ENCODE peak calls at places on chromosome 16, in six cellular contexts. One of them, this sample, is unnamed.

GRCh38 chr16:20397468-20398074 is 7.0 kb downstream of the PDILT start:
- DNase-seq in progenitor cell of endocrine pancreas: no peak
- DNase-seq in ELR: no peak
- DNase-seq in astrocyte of the hippocampus: no peak
- DNase-seq in T-helper 1 cell: no peak
- DNase-seq in COR-L47: no peak
- DNase-seq in this sample: no peak

GRCh38 chr16:275786-276232 is at the start of gene RGS11:
- DNase-seq in progenitor cell of endocrine pancreas: no peak
- DNase-seq in ELR: no peak
- DNase-seq in astrocyte of the hippocampus: no peak
- DNase-seq in T-helper 1 cell: no peak
- DNase-seq in COR-L47: no peak
- DNase-seq in this sample: no peak

GRCh38 chr16:27403601-27403992 is 1.6 kb downstream of the IL21R start:
- DNase-seq in progenitor cell of endocrine pancreas: no peak
- DNase-seq in ELR: no peak
- DNase-seq in astrocyte of the hippocampus: no peak
- DNase-seq in T-helper 1 cell: no peak
- DNase-seq in COR-L47: no peak
- DNase-seq in this sample: no peak

GRCh38 chr16:72602499-72602898 is 430.5 kb upstream of the PMFBP1 start:
- DNase-seq in progenitor cell of endocrine pancreas: no peak
- DNase-seq in ELR: no peak
- DNase-seq in astrocyte of the hippocampus: no peak
- DNase-seq in T-helper 1 cell: no peak
- DNase-seq in COR-L47: no peak
- DNase-seq in this sample: no peak

GRCh38 chr16:28569011-28569410 is 15.3 kb downstream of the SGF29 start:
- DNase-seq in progenitor cell of endocrine pancreas: no peak
- DNase-seq in ELR: peak
- DNase-seq in astrocyte of the hippocampus: peak
- DNase-seq in T-helper 1 cell: no peak
- DNase-seq in COR-L47: no peak
- DNase-seq in this sample: no peak

GRCh38 chr16:30977502-30977901 is 7.5 kb upstream of the HSD3B7 start:
- DNase-seq in progenitor cell of endocrine pancreas: no peak
- DNase-seq in ELR: peak
- DNase-seq in astrocyte of the hippocampus: no peak
- DNase-seq in T-helper 1 cell: no peak
- DNase-seq in COR-L47: no peak
- DNase-seq in this sample: no peak

GRCh38 chr16:3149630-3150345 is 15.0 kb downstream of the ZNF213 start:
- DNase-seq in progenitor cell of endocrine pancreas: peak
- DNase-seq in ELR: peak
- DNase-seq in astrocyte of the hippocampus: peak
- DNase-seq in T-helper 1 cell: no peak
- DNase-seq in COR-L47: peak
- DNase-seq in this sample: peak

GRCh38 chr16:69057400-69058378 is 47.8 kb upstream of the HAS3 start:
- DNase-seq in progenitor cell of endocrine pancreas: no peak
- DNase-seq in ELR: peak
- DNase-seq in astrocyte of the hippocampus: peak
- DNase-seq in T-helper 1 cell: no peak
- DNase-seq in COR-L47: peak
- DNase-seq in this sample: peak

GRCh38 chr16:50631985-50632576 is 49.0 kb downstream of the SNX20 start:
- DNase-seq in progenitor cell of endocrine pancreas: no peak
- DNase-seq in ELR: no peak
- DNase-seq in astrocyte of the hippocampus: no peak
- DNase-seq in T-helper 1 cell: no peak
- DNase-seq in COR-L47: no peak
- DNase-seq in this sample: no peak